ENCODE peak calls at places on chromosome 14, in four cellular contexts. N, K, P and T are unnamed samples.

GRCh38 chr14:56632192-56632591 is 52.6 kb downstream of the TMEM260 start:
- DNase-seq in K (no peak), N (no peak), P (no peak), T (no peak)

GRCh38 chr14:25375639-25376038 is 325.7 kb upstream of the STXBP6 start:
- DNase-seq in P (no peak), N (no peak), K (no peak), T (no peak)

GRCh38 chr14:94542111-94542810 is 19.0 kb upstream of the SERPINA4 start:
- DNase-seq in P (no peak), K (no peak), N (peak; percentile 90), T (no peak)

GRCh38 chr14:38074754-38075153 is 132.9 kb upstream of the SSTR1 start:
- DNase-seq in K (no peak), N (no peak), P (no peak), T (no peak)

GRCh38 chr14:100398044-100398443 is 74.9 kb downstream of the SLC25A47 start:
- DNase-seq in K (no peak), P (no peak), N (no peak), T (no peak)

GRCh38 chr14:105273062-105273461 is 24.7 kb downstream of the BTBD6 start:
- DNase-seq in P (no peak), N (no peak), K (no peak), T (no peak)

GRCh38 chr14:74516451-74517155 is 23.0 kb downstream of the ISCA2 start:
- DNase-seq in P (no peak), K (peak; percentile 55), N (peak; percentile 42), T (no peak)

GRCh38 chr14:51996148-51996746 is 6.9 kb downstream of the RTRAF start:
- DNase-seq in K (peak; percentile 56), P (no peak), N (peak; percentile 58), T (no peak)